ENCODE peak calls at places on chromosome 4, in six cellular contexts. D is astrocyte of the cerebellum, Y is H54, R is uterus, O is DMS153, Z is amniotic stem cell. L is an unnamed sample.

GRCh38 chr4:20288047-20288650 is 36.4 kb downstream of the SLIT2 start:
- DNase-seq in Y (no peak), R (no peak), O (no peak), Z (no peak), D (peak; percentile 36), L (no peak)

GRCh38 chr4:103011378-103012025 is 8.0 kb downstream of the SLC9B1 start:
- DNase-seq in Z (no peak), Y (no peak), D (peak; percentile 2), R (peak; percentile 23), O (no peak), L (no peak)

GRCh38 chr4:24686866-24687672 is 102.7 kb upstream of the DHX15 start:
- DNase-seq in Y (no peak), D (no peak), R (no peak), O (no peak), Z (no peak), L (no peak)

GRCh38 chr4:159444668-159445067 is 341.8 kb downstream of the RAPGEF2 start:
- DNase-seq in O (no peak), R (no peak), D (no peak), Z (no peak), Y (no peak), L (peak; percentile 77)

GRCh38 chr4:68272860-68273259 is 27.4 kb upstream of the TMPRSS11B start:
- DNase-seq in R (no peak), D (no peak), Z (no peak), Y (no peak), O (no peak), L (peak; percentile 32)

GRCh38 chr4:119626943-119627266 is 1.7 kb downstream of the PDE5A start:
- DNase-seq in Z (no peak), R (no peak), O (no peak), Y (no peak), D (no peak), L (no peak)

GRCh38 chr4:5788144-5788543 is 77.1 kb downstream of the EVC start:
- DNase-seq in D (no peak), Z (no peak), O (no peak), R (no peak), Y (no peak), L (no peak)

GRCh38 chr4:35463251-35463952 is 780.9 kb downstream of the ARAP2 start:
- DNase-seq in Z (no peak), Y (no peak), D (no peak), O (no peak), R (no peak), L (no peak)

GRCh38 chr4:184649971-184650855 is 675 bp downstream of the PRIMPOL start:
- DNase-seq in Z (no peak), R (no peak), D (no peak), O (no peak), Y (no peak), L (peak; percentile 51)

GRCh38 chr4:128589384-128589957 is 220.0 kb upstream of the JADE1 start:
- DNase-seq in R (no peak), Y (no peak), Z (no peak), O (no peak), D (no peak), L (no peak)

GRCh38 chr4:76655566-76656479 is 220.8 kb downstream of the SHROOM3 start:
- DNase-seq in D (no peak), R (no peak), O (no peak), Y (no peak), Z (no peak), L (no peak)

GRCh38 chr4:52957220-52957686 is 95.1 kb downstream of the RASL11B start:
- DNase-seq in Y (no peak), Z (no peak), R (peak; percentile 33), O (peak; percentile 78), D (no peak), L (peak; percentile 71)

GRCh38 chr4:137032242-137032641 is 500.1 kb downstream of the PCDH18 start:
- DNase-seq in Z (no peak), R (no peak), O (peak; percentile 94), D (peak; percentile 15), Y (no peak), L (peak; percentile 93)

GRCh38 chr4:113476800-113477199 is 284.7 kb downstream of the CAMK2D start:
- DNase-seq in D (no peak), Z (no peak), O (no peak), Y (no peak), R (no peak), L (peak; percentile 69)

GRCh38 chr4:182245541-182246245 is 2.5 kb downstream of the TENM3 start:
- DNase-seq in Y (no peak), R (no peak), D (no peak), O (peak; percentile 9), Z (no peak), L (no peak)

GRCh38 chr4:82613111-82613510 is 51.3 kb upstream of the TMEM150C start:
- DNase-seq in D (no peak), Z (no peak), O (no peak), R (no peak), Y (no peak), L (no peak)

GRCh38 chr4:147773261-147774184 is 41.6 kb downstream of the ARHGAP10 start:
- DNase-seq in Y (no peak), Z (peak; percentile 43), O (no peak), R (no peak), D (no peak), L (peak; percentile 76)

GRCh38 chr4:24772061-24772705 is 23.2 kb upstream of the SOD3 start:
- DNase-seq in D (no peak), Y (no peak), Z (no peak), O (no peak), R (no peak), L (no peak)

GRCh38 chr4:15649914-15650545 is 5.1 kb downstream of the FBXL5 start:
- DNase-seq in Y (no peak), Z (no peak), R (peak; percentile 27), O (peak; percentile 72), D (no peak), L (peak; percentile 69)

GRCh38 chr4:55635282-55635681 is 816 bp downstream of the NMU start:
- DNase-seq in R (no peak), O (no peak), Y (no peak), Z (no peak), D (no peak), L (no peak)

GRCh38 chr4:107069049-107069448 is 32.9 kb upstream of the DKK2 start:
- DNase-seq in O (no peak), D (no peak), R (no peak), Z (peak; percentile 32), Y (no peak), L (no peak)

GRCh38 chr4:181254771-181255170 is 988.4 kb upstream of the TENM3 start:
- DNase-seq in Z (no peak), Y (no peak), O (no peak), R (no peak), D (no peak), L (no peak)

GRCh38 chr4:88002786-88003185 is 4.6 kb upstream of the PKD2 start:
- DNase-seq in O (peak; percentile 32), Z (no peak), R (no peak), D (no peak), Y (no peak), L (peak; percentile 61)

GRCh38 chr4:159042097-159042605 is 60.7 kb upstream of the RAPGEF2 start:
- DNase-seq in Z (no peak), O (no peak), R (no peak), D (no peak), Y (no peak), L (no peak)

GRCh38 chr4:158161561-158162354 is 11.1 kb downstream of the GASK1B start:
- DNase-seq in R (peak; percentile 78), O (no peak), Y (no peak), Z (no peak), D (no peak), L (peak; percentile 95)

GRCh38 chr4:59127748-59128147 is 2017.6 kb upstream of the IGFBP7 start:
- DNase-seq in Z (no peak), Y (no peak), D (no peak), R (no peak), O (no peak), L (no peak)

GRCh38 chr4:3201718-3202702 is 46.9 kb upstream of the MSANTD1 start:
- DNase-seq in R (no peak), Z (no peak), Y (peak; percentile 30), D (peak; percentile 9), O (no peak), L (peak; percentile 84)

GRCh38 chr4:118974758-118975157 is 86.1 kb downstream of the SYNPO2 start:
- DNase-seq in R (no peak), Z (no peak), O (no peak), Y (no peak), D (no peak), L (peak; percentile 71)

L was measured in LHCN-M2.